ENCODE peak calls at places on chromosomes 2 and 18, in eight cellular contexts. O, X, G, I, S, U, J and P are unnamed samples.

GRCh38 chr2:7023542-7023941 is 106.3 kb downstream of the RNF144A start:
- DNase-seq in G (no peak), X (no peak), I (no peak), U (no peak), O (no peak), S (peak), J (no peak), P (no peak)

GRCh38 chr2:85611217-85611704 is 605 bp downstream of the C2orf68 start:
- DNase-seq in I (no peak), X (no peak), J (no peak), S (no peak), U (no peak), O (peak), G (no peak), P (no peak)

GRCh38 chr18:21053127-21053526 is 58.5 kb downstream of the ROCK1 start:
- DNase-seq in U (no peak), J (no peak), I (no peak), S (no peak), X (no peak), O (peak), G (no peak), P (peak)

GRCh38 chr2:216535454-216535995 is 36.9 kb downstream of the RPL37A start:
- DNase-seq in O (peak), I (no peak), J (peak), X (no peak), S (peak), U (no peak), G (no peak), P (no peak)

GRCh38 chr2:157936464-157936863 is 60.3 kb upstream of the ACVR1 start:
- DNase-seq in U (no peak), G (no peak), X (no peak), S (no peak), J (no peak), I (no peak), O (peak), P (peak)

GRCh38 chr18:58562999-58563667 is 65.8 kb downstream of the ALPK2 start:
- DNase-seq in U (no peak), J (no peak), O (no peak), X (no peak), S (no peak), G (no peak), I (no peak), P (no peak)

GRCh38 chr2:46824611-46825010 is 91.0 kb downstream of the MCFD2 start:
- DNase-seq in I (no peak), G (no peak), J (no peak), U (no peak), X (peak), O (no peak), S (peak), P (no peak)

GRCh38 chr2:199015072-199015471 is 442.7 kb downstream of the SATB2 start:
- DNase-seq in I (no peak), S (no peak), J (no peak), U (no peak), X (no peak), G (no peak), O (no peak), P (no peak)

GRCh38 chr2:122478108-122478507 is 722.7 kb downstream of the TSN start:
- DNase-seq in O (no peak), X (no peak), I (no peak), S (no peak), G (no peak), J (no peak), U (no peak), P (no peak)

GRCh38 chr18:58350526-58350925 is 278.4 kb downstream of the ALPK2 start:
- DNase-seq in J (no peak), U (no peak), S (no peak), I (no peak), O (no peak), X (no peak), G (no peak), P (no peak)

GRCh38 chr2:119246884-119247843 is 23.5 kb downstream of the STEAP3 start:
- DNase-seq in U (no peak), O (no peak), J (no peak), G (no peak), X (no peak), I (no peak), S (no peak), P (no peak)

GRCh38 chr2:239873656-239874635 is 151.2 kb downstream of the NDUFA10 start:
- DNase-seq in J (no peak), S (peak), X (no peak), U (no peak), O (no peak), G (peak), I (no peak), P (no peak)

GRCh38 chr2:238121511-238122286 is 16.8 kb upstream of the KLHL30 start:
- DNase-seq in U (no peak), X (no peak), I (no peak), O (no peak), S (no peak), J (no peak), G (no peak), P (no peak)

GRCh38 chr2:147182260-147182659 is 662.6 kb upstream of the ACVR2A start:
- DNase-seq in S (no peak), G (no peak), J (no peak), O (no peak), X (no peak), U (peak), I (no peak), P (peak)

GRCh38 chr2:102494570-102494969 is 21.5 kb downstream of the SLC9A4 start:
- DNase-seq in U (no peak), S (no peak), I (no peak), G (no peak), J (no peak), O (no peak), X (no peak), P (no peak)

DNA sequence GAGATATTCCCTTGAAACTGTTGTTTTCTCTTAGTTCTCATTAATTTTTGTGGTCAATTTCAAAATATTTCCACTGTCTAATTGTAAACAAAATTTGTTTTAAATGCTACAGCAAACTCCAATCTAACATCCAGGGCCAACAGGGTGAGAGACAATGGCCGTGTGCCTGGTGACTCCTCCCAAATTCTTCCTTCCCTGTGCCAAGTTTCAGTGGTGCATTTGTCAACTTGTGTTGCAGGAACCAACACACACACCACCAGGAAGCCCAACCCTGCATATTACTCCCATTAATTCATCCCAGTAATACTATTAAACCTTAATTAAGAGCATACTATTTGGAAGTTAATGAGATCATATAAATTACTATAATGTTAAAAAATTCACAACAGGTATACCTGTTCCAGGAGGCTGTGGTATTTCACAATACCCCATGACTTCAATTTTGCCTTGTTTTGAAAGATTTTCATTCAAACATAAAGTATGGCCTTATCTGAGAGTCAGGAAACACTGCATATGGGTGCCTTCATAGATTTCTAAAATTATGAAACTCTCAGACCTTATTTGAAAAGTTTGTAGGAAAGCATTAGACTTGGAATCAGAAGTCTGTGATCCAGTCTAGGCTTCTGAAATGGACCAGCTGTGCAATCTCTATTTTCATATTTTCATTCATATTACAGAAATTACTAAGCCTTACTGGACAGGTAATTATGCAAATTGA is 1.1 kb downstream of the SERPINB2 start:
- DNase-seq in J (no peak), U (no peak), X (no peak), G (no peak), O (no peak), S (no peak), I (no peak), P (no peak)
- H3K27ac ChIP-seq in J (no peak), U (no peak), X (no peak), G (no peak), O (no peak), S (no peak), I (no peak), P (peak)

GRCh38 chr2:127023504-127023903 is 83.5 kb downstream of the BIN1 start:
- DNase-seq in U (no peak), G (peak), S (no peak), J (no peak), X (no peak), I (no peak), O (no peak), P (no peak)

GRCh38 chr2:127027715-127028114 is 79.2 kb downstream of the BIN1 start:
- DNase-seq in U (no peak), S (no peak), G (peak), O (no peak), J (no peak), X (no peak), I (no peak), P (no peak)

GRCh38 chr2:127022817-127023216 is 84.1 kb downstream of the BIN1 start:
- DNase-seq in O (no peak), U (no peak), X (no peak), I (no peak), G (no peak), S (no peak), J (no peak), P (no peak)

GRCh38 chr2:127024769-127025356 is 82.1 kb downstream of the BIN1 start:
- DNase-seq in X (no peak), O (no peak), I (peak), U (no peak), J (no peak), G (no peak), S (peak), P (no peak)

DNA sequence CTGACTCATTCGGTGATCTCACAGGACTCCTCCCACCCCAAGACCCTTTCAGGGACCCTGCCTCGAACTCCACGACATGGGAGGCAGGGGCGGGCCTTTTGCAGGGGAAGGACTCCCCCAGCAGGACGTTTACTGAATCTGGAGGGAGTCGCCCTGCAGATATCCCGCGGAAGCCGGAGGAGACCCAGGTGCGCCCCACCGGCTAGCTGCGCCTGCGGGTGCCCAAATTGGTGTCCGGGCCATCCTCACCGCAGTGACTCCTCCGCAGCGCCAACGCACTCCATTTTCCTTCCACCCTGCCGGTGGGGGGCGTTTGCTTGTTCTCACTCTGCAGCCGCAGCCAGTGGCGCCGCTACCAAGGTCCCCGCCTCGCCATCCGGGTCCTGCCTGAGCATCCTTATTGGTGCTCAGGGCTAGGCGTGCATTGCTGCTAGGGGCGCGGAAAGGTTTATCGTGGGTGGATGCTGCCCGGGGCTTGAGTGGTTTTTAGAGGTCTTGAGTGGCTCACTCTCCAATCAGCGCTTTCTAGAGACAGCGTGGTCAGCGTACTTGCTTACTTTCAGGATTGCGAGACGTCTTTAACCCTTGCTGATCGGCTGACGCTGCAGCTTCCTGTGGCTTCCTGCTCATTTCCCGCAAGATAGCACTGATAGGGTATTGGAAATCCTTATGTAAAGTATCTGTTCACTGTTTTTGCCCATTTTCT is 81.4 kb downstream of the BIN1 start:
- DNase-seq in J (peak), I (peak), X (peak), O (peak), U (peak), S (peak), G (peak), P (no peak)
- H3K27ac ChIP-seq in J (no peak), I (peak), X (peak), O (no peak), U (no peak), S (no peak), G (no peak), P (no peak)

DNA sequence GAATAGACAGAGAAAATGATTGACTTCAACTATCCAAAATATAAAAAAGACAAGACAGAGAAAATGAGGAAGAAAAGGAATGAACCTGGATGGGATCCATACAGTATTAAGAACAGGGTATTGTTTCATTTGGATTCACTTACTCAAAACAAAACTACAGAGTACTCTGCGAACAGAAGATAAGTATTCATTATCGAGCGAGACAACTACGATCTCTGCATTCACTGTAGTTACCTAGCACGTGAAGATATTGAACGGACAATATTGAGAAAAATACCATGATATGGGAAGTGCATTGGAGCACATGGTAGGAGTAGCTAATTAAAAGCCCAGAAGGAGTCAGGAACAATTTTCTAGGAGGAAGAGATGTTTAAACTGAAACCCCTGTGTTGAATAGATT is 1.0 kb upstream of the ORC2 start:
- DNase-seq in O (no peak), U (no peak), S (no peak), J (no peak), X (no peak), G (no peak), I (no peak), P (no peak)
- H3K27ac ChIP-seq in O (no peak), U (no peak), S (peak), J (no peak), X (no peak), G (no peak), I (no peak), P (peak)

GRCh38 chr18:76373297-76373696 is 121.7 kb downstream of the ZNF516 start:
- DNase-seq in G (no peak), S (no peak), O (peak), X (no peak), U (no peak), J (no peak), I (no peak), P (no peak)

GRCh38 chr18:76369791-76370555 is 125.1 kb downstream of the ZNF516 start:
- DNase-seq in U (no peak), I (no peak), G (no peak), S (no peak), O (no peak), J (no peak), X (no peak), P (no peak)

GRCh38 chr18:76374330-76375281 is 120.4 kb downstream of the ZNF516 start:
- DNase-seq in U (no peak), S (no peak), J (no peak), G (no peak), O (no peak), X (no peak), I (no peak), P (no peak)

GRCh38 chr18:76371301-76371700 is 123.7 kb downstream of the ZNF516 start:
- DNase-seq in X (no peak), U (no peak), I (no peak), O (no peak), S (no peak), J (no peak), G (no peak), P (no peak)

GRCh38 chr18:76371804-76372203 is 123.2 kb downstream of the ZNF516 start:
- DNase-seq in G (no peak), I (no peak), O (no peak), J (no peak), X (no peak), U (no peak), S (no peak), P (no peak)
- H3K27ac ChIP-seq in G (no peak), I (no peak), O (no peak), J (no peak), X (no peak), U (no peak), S (no peak), P (no peak)

GRCh38 chr2:235669983-235670962 is 176.4 kb downstream of the AGAP1 start:
- DNase-seq in J (peak), I (peak), X (peak), G (no peak), S (peak), O (peak), U (no peak), P (peak)
- H3K27ac ChIP-seq in J (no peak), I (no peak), X (no peak), G (no peak), S (no peak), O (peak), U (no peak), P (no peak)

GRCh38 chr2:27712547-27712946 is 48.9 kb downstream of the SLC4A1AP start:
- DNase-seq in U (no peak), S (no peak), G (no peak), J (no peak), O (no peak), I (no peak), X (no peak), P (no peak)

GRCh38 chr2:27710640-27711430 is 47.1 kb downstream of the SLC4A1AP start:
- DNase-seq in G (no peak), S (no peak), U (no peak), I (no peak), O (no peak), X (no peak), J (peak), P (no peak)

GRCh38 chr2:27713201-27713600 is 49.5 kb downstream of the SLC4A1AP start:
- DNase-seq in J (no peak), O (no peak), X (no peak), G (no peak), U (no peak), I (no peak), S (no peak), P (no peak)

GRCh38 chr2:27710176-27710575 is 46.5 kb downstream of the SLC4A1AP start:
- DNase-seq in J (no peak), U (no peak), X (no peak), G (no peak), I (no peak), O (no peak), S (no peak), P (no peak)

DNA sequence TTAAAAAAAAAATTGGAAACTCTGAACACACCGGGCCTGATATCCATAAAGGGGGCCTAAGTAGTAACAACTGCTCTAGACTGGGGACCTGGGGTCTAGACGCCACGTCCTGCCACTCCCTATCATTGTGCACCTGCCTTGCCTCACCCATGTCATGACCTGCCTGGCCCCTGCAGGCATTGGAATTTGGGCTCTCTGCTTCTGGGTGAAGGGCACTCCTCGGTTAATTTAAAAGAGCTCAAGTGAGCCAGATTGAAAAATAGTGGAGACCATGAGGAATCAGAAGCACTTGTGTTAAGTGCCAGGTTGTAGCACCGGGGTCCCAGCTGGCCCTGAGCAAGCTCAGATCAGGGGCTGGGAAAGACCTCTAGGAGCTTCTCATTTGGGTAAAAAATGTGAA is 48.1 kb downstream of the SLC4A1AP start:
- DNase-seq in I (no peak), S (no peak), G (no peak), J (no peak), O (no peak), X (no peak), U (no peak), P (no peak)
- H3K27ac ChIP-seq in I (no peak), S (peak), G (no peak), J (peak), O (no peak), X (no peak), U (no peak), P (no peak)